ENCODE peak calls at places on chromosome 12, in ten cellular contexts. One of them, this sample, is unnamed.

GRCh38 chr12:65536876-65537661 is 258.6 kb downstream of the MSRB3 start:
- DNase-seq in A549: peak; percentile 85
- DNase-seq in stimulated activated CD8-positive, alpha-beta memory T cell treated with anti-CD3 and anti-CD28 coated beads, Interleukin-2, amount 100 ng/mL, for 1 hour: no peak
- DNase-seq in activated CD8-positive, alpha-beta T cell treated with anti-CD3 and anti-CD28 coated beads, Interleukin-2, amount 10 ng/mL, durations not matched to agents 7 days and 5 days: no peak
- DNase-seq in upper lobe of right lung: no peak
- DNase-seq in NCI-H774: no peak
- DNase-seq in LHCN-M2: peak; percentile 99
- DNase-seq in EH: peak; percentile 100
- DNase-seq in midbrain: no peak
- DNase-seq in GM10248: no peak
- DNase-seq in this sample: no peak

GRCh38 chr12:75571204-75571603 is 59.8 kb upstream of the KRR1 start:
- DNase-seq in GM10248: no peak
- DNase-seq in midbrain: peak; percentile 8
- DNase-seq in stimulated activated CD8-positive, alpha-beta memory T cell treated with anti-CD3 and anti-CD28 coated beads, Interleukin-2, amount 100 ng/mL, for 1 hour: no peak
- DNase-seq in upper lobe of right lung: no peak
- DNase-seq in activated CD8-positive, alpha-beta T cell treated with anti-CD3 and anti-CD28 coated beads, Interleukin-2, amount 10 ng/mL, durations not matched to agents 7 days and 5 days: no peak
- DNase-seq in NCI-H774: peak; percentile 85
- DNase-seq in A549: no peak
- DNase-seq in EH: no peak
- DNase-seq in LHCN-M2: no peak
- DNase-seq in this sample: no peak

GRCh38 chr12:22121224-22121623 is 75.2 kb downstream of the CMAS start:
- DNase-seq in EH: no peak
- DNase-seq in upper lobe of right lung: no peak
- DNase-seq in NCI-H774: no peak
- DNase-seq in LHCN-M2: no peak
- DNase-seq in A549: peak; percentile 20
- DNase-seq in midbrain: no peak
- DNase-seq in GM10248: peak; percentile 24
- DNase-seq in activated CD8-positive, alpha-beta T cell treated with anti-CD3 and anti-CD28 coated beads, Interleukin-2, amount 10 ng/mL, durations not matched to agents 7 days and 5 days: peak; percentile 39
- DNase-seq in stimulated activated CD8-positive, alpha-beta memory T cell treated with anti-CD3 and anti-CD28 coated beads, Interleukin-2, amount 100 ng/mL, for 1 hour: no peak
- DNase-seq in this sample: peak; percentile 22

GRCh38 chr12:32395031-32395430 is 4.3 kb upstream of the FGD4 start:
- DNase-seq in LHCN-M2: no peak
- DNase-seq in A549: no peak
- DNase-seq in upper lobe of right lung: no peak
- DNase-seq in activated CD8-positive, alpha-beta T cell treated with anti-CD3 and anti-CD28 coated beads, Interleukin-2, amount 10 ng/mL, durations not matched to agents 7 days and 5 days: no peak
- DNase-seq in NCI-H774: no peak
- DNase-seq in stimulated activated CD8-positive, alpha-beta memory T cell treated with anti-CD3 and anti-CD28 coated beads, Interleukin-2, amount 100 ng/mL, for 1 hour: no peak
- DNase-seq in midbrain: no peak
- DNase-seq in EH: no peak
- DNase-seq in GM10248: no peak
- DNase-seq in this sample: no peak

GRCh38 chr12:116958402-116959197 is 47.9 kb downstream of the FBXW8 start:
- DNase-seq in GM10248: no peak
- DNase-seq in stimulated activated CD8-positive, alpha-beta memory T cell treated with anti-CD3 and anti-CD28 coated beads, Interleukin-2, amount 100 ng/mL, for 1 hour: no peak
- DNase-seq in EH: peak; percentile 36
- DNase-seq in A549: no peak
- DNase-seq in LHCN-M2: no peak
- DNase-seq in NCI-H774: no peak
- DNase-seq in upper lobe of right lung: no peak
- DNase-seq in midbrain: no peak
- DNase-seq in activated CD8-positive, alpha-beta T cell treated with anti-CD3 and anti-CD28 coated beads, Interleukin-2, amount 10 ng/mL, durations not matched to agents 7 days and 5 days: no peak
- DNase-seq in this sample: no peak

GRCh38 chr12:15114501-15114900 is 106.7 kb downstream of the RERG start:
- DNase-seq in LHCN-M2: no peak
- DNase-seq in GM10248: no peak
- DNase-seq in upper lobe of right lung: no peak
- DNase-seq in midbrain: no peak
- DNase-seq in NCI-H774: no peak
- DNase-seq in A549: no peak
- DNase-seq in EH: no peak
- DNase-seq in stimulated activated CD8-positive, alpha-beta memory T cell treated with anti-CD3 and anti-CD28 coated beads, Interleukin-2, amount 100 ng/mL, for 1 hour: no peak
- DNase-seq in activated CD8-positive, alpha-beta T cell treated with anti-CD3 and anti-CD28 coated beads, Interleukin-2, amount 10 ng/mL, durations not matched to agents 7 days and 5 days: no peak
- DNase-seq in this sample: no peak

GRCh38 chr12:67070307-67070600 is 198.9 kb upstream of the CAND1 start:
- DNase-seq in A549: no peak
- DNase-seq in GM10248: no peak
- DNase-seq in activated CD8-positive, alpha-beta T cell treated with anti-CD3 and anti-CD28 coated beads, Interleukin-2, amount 10 ng/mL, durations not matched to agents 7 days and 5 days: no peak
- DNase-seq in LHCN-M2: no peak
- DNase-seq in midbrain: no peak
- DNase-seq in upper lobe of right lung: no peak
- DNase-seq in stimulated activated CD8-positive, alpha-beta memory T cell treated with anti-CD3 and anti-CD28 coated beads, Interleukin-2, amount 100 ng/mL, for 1 hour: no peak
- DNase-seq in NCI-H774: no peak
- DNase-seq in EH: no peak
- DNase-seq in this sample: no peak

GRCh38 chr12:51351913-51352532 is 5.5 kb upstream of the CELA1 start:
- DNase-seq in EH: peak; percentile 68
- DNase-seq in A549: peak; percentile 76
- DNase-seq in LHCN-M2: peak; percentile 47
- DNase-seq in NCI-H774: peak; percentile 53
- DNase-seq in stimulated activated CD8-positive, alpha-beta memory T cell treated with anti-CD3 and anti-CD28 coated beads, Interleukin-2, amount 100 ng/mL, for 1 hour: no peak
- DNase-seq in activated CD8-positive, alpha-beta T cell treated with anti-CD3 and anti-CD28 coated beads, Interleukin-2, amount 10 ng/mL, durations not matched to agents 7 days and 5 days: peak; percentile 51
- DNase-seq in GM10248: no peak
- DNase-seq in midbrain: peak; percentile 55
- DNase-seq in upper lobe of right lung: no peak
- DNase-seq in this sample: peak; percentile 48